ENCODE peak calls at places on chromosomes 5 and 9, in four cellular contexts. G, H, X and W are unnamed samples.

GRCh38 chr9:92664394-92665152 is 5.4 kb downstream of the IPPK start:
- DNase-seq in G (no peak), H (no peak), X (no peak), W (peak)

GRCh38 chr5:181111010-181111409 is 20.0 kb downstream of the OR2V1 start:
- DNase-seq in G (no peak), H (no peak), X (no peak), W (no peak)

GRCh38 chr9:133741716-133742115 is 3.6 kb upstream of the SARDH start:
- DNase-seq in G (no peak), H (no peak), X (no peak), W (no peak)

GRCh38 chr5:106121972-106122605 is 1548.6 kb downstream of the EFNA5 start:
- DNase-seq in G (no peak), H (peak), X (no peak), W (peak)

GRCh38 chr9:93674580-93675335 is 98.4 kb downstream of the PHF2 start:
- DNase-seq in G (no peak), H (peak), X (no peak), W (no peak)

GRCh38 chr5:72106922-72107873 is at the start of gene MAP1B:
- DNase-seq in G (peak), H (peak), X (peak), W (peak)

GRCh38 chr5:132425009-132425937 is 55.8 kb downstream of the SLC22A5 start:
- DNase-seq in G (no peak), H (peak), X (no peak), W (peak)

GRCh38 chr5:151799407-151799806 is 27.7 kb downstream of the G3BP1 start:
- DNase-seq in G (no peak), H (no peak), X (no peak), W (no peak)

GRCh38 chr9:34863426-34863825 is 94.7 kb upstream of the PHF24 start:
- DNase-seq in G (no peak), H (no peak), X (no peak), W (no peak)
- TF ChIP-seq CTCF in G (no peak), H (no peak), X (no peak), W (no peak)

GRCh38 chr5:76074487-76074886 is 8.7 kb upstream of the SV2C start:
- DNase-seq in G (no peak), H (no peak), X (peak), W (peak)
- TF ChIP-seq CTCF in G (no peak), H (peak), X (no peak), W (peak)

GRCh38 chr9:2157277-2158105 is 142.3 kb downstream of the SMARCA2 start:
- DNase-seq in G (peak), H (peak), X (no peak), W (peak)

GRCh38 chr9:2158111-2158610 is 143.0 kb downstream of the SMARCA2 start:
- DNase-seq in G (peak), H (peak), X (peak), W (peak)

GRCh38 chr9:2159521-2160417 is 144.6 kb downstream of the SMARCA2 start:
- DNase-seq in G (no peak), H (no peak), X (peak), W (no peak)

GRCh38 chr9:2155966-2156365 is 140.8 kb downstream of the SMARCA2 start:
- DNase-seq in G (no peak), H (no peak), X (no peak), W (no peak)

GRCh38 chr9:2158729-2159128 is 143.6 kb downstream of the SMARCA2 start:
- DNase-seq in G (no peak), H (no peak), X (no peak), W (no peak)
- TF ChIP-seq CTCF in G (no peak), H (no peak), X (no peak), W (no peak)

GRCh38 chr5:91927439-91927838 is 544.3 kb upstream of the ARRDC3 start:
- DNase-seq in G (no peak), H (no peak), X (no peak), W (no peak)
- TF ChIP-seq CTCF in G (no peak), H (no peak), X (no peak), W (no peak)

GRCh38 chr5:42751044-42751443 is 5.6 kb upstream of the CCDC152 start:
- DNase-seq in G (peak), H (no peak), X (no peak), W (no peak)
- TF ChIP-seq CTCF in G (no peak), H (no peak), X (no peak), W (no peak)

GRCh38 chr9:79953908-79954307 is 382.1 kb downstream of the TLE4 start:
- DNase-seq in G (no peak), H (no peak), X (no peak), W (no peak)

GRCh38 chr9:79952401-79952800 is 380.6 kb downstream of the TLE4 start:
- DNase-seq in G (no peak), H (no peak), X (no peak), W (no peak)

DNA sequence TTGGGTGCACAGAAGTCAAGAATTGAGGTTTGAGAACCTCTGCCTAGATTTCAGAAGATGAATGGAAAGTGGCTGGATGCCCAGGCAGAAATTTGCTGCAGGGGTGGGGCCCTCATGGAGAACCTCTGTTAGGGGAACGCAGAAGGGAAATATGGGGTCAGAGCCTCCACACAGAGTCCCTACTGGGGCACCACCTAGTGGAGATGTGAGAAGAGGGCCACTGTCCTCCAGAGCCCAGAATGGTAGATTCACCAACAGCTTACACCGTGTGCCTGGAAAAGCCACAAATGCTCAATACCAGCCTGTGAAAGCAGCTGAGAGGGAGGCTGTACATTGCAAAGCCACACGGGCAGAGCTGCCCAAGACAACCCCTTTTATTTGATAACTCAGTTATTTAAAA is 383.5 kb downstream of the TLE4 start:
- DNase-seq in G (no peak), H (no peak), X (no peak), W (no peak)
- TF ChIP-seq CTCF in G (no peak), H (peak), X (peak), W (peak)

DNA sequence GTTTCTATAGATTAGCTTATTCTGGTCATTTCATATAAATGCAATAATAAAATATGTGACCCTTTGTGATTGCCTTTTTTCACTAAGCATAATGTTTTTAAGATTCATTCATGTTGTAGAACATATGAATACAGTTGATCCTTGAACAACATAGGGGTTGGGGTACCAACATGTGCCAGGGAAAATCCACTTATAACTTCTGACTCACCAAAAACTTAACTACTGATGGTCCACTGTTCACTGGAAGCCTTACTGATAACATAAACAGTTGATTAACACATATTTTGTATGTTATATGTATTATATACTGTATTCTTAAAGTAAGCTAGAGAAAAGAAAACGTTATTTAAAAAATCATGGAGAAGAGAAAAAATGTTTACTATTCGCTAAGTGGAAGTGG is 12.1 kb downstream of the ARHGEF37 start:
- DNase-seq in G (no peak), H (no peak), X (no peak), W (no peak)
- TF ChIP-seq CTCF in G (no peak), H (no peak), X (no peak), W (no peak)